ENCODE peak calls at places on chromosomes 11 and 22, in ten cellular contexts. One of them, this sample, is unnamed.

GRCh38 chr11:59171508-59172322 is at the start of gene DTX4:
- DNase-seq in MG63: peak; percentile 92
- DNase-seq in RPMI8226: peak; percentile 90
- DNase-seq in psoas muscle: peak; percentile 95
- DNase-seq in GM10248: peak; percentile 89
- DNase-seq in activated naive CD4-positive, alpha-beta T cell treated with Interleukin-2 at 50 U/mL for 16 hours: peak; percentile 91
- DNase-seq in endothelial cell: peak; percentile 95
- DNase-seq in activated T-cell treated with anti-CD3 and anti-CD28 coated beads for 1 hour: peak; percentile 84
- DNase-seq in lower leg skin: peak; percentile 98
- DNase-seq in substantia nigra: peak; percentile 90
- DNase-seq in this sample: peak; percentile 87

GRCh38 chr11:77435972-77436371 is 37.9 kb downstream of the PAK1 start:
- DNase-seq in MG63: no peak
- DNase-seq in psoas muscle: no peak
- DNase-seq in RPMI8226: no peak
- DNase-seq in endothelial cell: no peak
- DNase-seq in GM10248: no peak
- DNase-seq in lower leg skin: no peak
- DNase-seq in substantia nigra: no peak
- DNase-seq in activated naive CD4-positive, alpha-beta T cell treated with Interleukin-2 at 50 U/mL for 16 hours: no peak
- DNase-seq in activated T-cell treated with anti-CD3 and anti-CD28 coated beads for 1 hour: no peak
- DNase-seq in this sample: no peak

GRCh38 chr22:46810856-46811786 is 48.7 kb downstream of the TBC1D22A start:
- DNase-seq in lower leg skin: peak; percentile 78
- DNase-seq in MG63: no peak
- DNase-seq in psoas muscle: no peak
- DNase-seq in activated naive CD4-positive, alpha-beta T cell treated with Interleukin-2 at 50 U/mL for 16 hours: no peak
- DNase-seq in GM10248: no peak
- DNase-seq in endothelial cell: no peak
- DNase-seq in activated T-cell treated with anti-CD3 and anti-CD28 coated beads for 1 hour: no peak
- DNase-seq in substantia nigra: no peak
- DNase-seq in RPMI8226: no peak
- DNase-seq in this sample: no peak

GRCh38 chr22:24054356-24054755 is 43.3 kb downstream of the CABIN1 start:
- DNase-seq in activated T-cell treated with anti-CD3 and anti-CD28 coated beads for 1 hour: no peak
- DNase-seq in lower leg skin: no peak
- DNase-seq in psoas muscle: no peak
- DNase-seq in RPMI8226: no peak
- DNase-seq in GM10248: no peak
- DNase-seq in MG63: no peak
- DNase-seq in activated naive CD4-positive, alpha-beta T cell treated with Interleukin-2 at 50 U/mL for 16 hours: no peak
- DNase-seq in substantia nigra: no peak
- DNase-seq in endothelial cell: no peak
- DNase-seq in this sample: no peak

GRCh38 chr11:76672431-76673163 is 2.0 kb upstream of the LRRC32 start:
- DNase-seq in RPMI8226: peak; percentile 81
- DNase-seq in GM10248: peak; percentile 75
- DNase-seq in substantia nigra: no peak
- DNase-seq in activated T-cell treated with anti-CD3 and anti-CD28 coated beads for 1 hour: no peak
- DNase-seq in MG63: no peak
- DNase-seq in lower leg skin: no peak
- DNase-seq in activated naive CD4-positive, alpha-beta T cell treated with Interleukin-2 at 50 U/mL for 16 hours: peak; percentile 48
- DNase-seq in endothelial cell: no peak
- DNase-seq in psoas muscle: peak; percentile 52
- DNase-seq in this sample: peak; percentile 64

GRCh38 chr11:12692238-12693074 is 18.2 kb downstream of the TEAD1 start:
- DNase-seq in lower leg skin: peak; percentile 92
- DNase-seq in psoas muscle: peak; percentile 89
- DNase-seq in MG63: peak; percentile 96
- DNase-seq in activated T-cell treated with anti-CD3 and anti-CD28 coated beads for 1 hour: no peak
- DNase-seq in RPMI8226: peak; percentile 63
- DNase-seq in endothelial cell: no peak
- DNase-seq in activated naive CD4-positive, alpha-beta T cell treated with Interleukin-2 at 50 U/mL for 16 hours: no peak
- DNase-seq in GM10248: no peak
- DNase-seq in substantia nigra: peak; percentile 62
- DNase-seq in this sample: peak; percentile 53

GRCh38 chr11:71070490-71071455 is 181.6 kb downstream of the SHANK2 start:
- DNase-seq in activated T-cell treated with anti-CD3 and anti-CD28 coated beads for 1 hour: no peak
- DNase-seq in activated naive CD4-positive, alpha-beta T cell treated with Interleukin-2 at 50 U/mL for 16 hours: no peak
- DNase-seq in endothelial cell: no peak
- DNase-seq in lower leg skin: no peak
- DNase-seq in RPMI8226: peak; percentile 36
- DNase-seq in psoas muscle: no peak
- DNase-seq in substantia nigra: no peak
- DNase-seq in GM10248: no peak
- DNase-seq in MG63: no peak
- DNase-seq in this sample: no peak

GRCh38 chr22:36334081-36334831 is 53.5 kb downstream of the MYH9 start:
- DNase-seq in activated naive CD4-positive, alpha-beta T cell treated with Interleukin-2 at 50 U/mL for 16 hours: peak; percentile 39
- DNase-seq in psoas muscle: no peak
- DNase-seq in GM10248: no peak
- DNase-seq in lower leg skin: peak; percentile 90
- DNase-seq in endothelial cell: peak; percentile 25
- DNase-seq in substantia nigra: no peak
- DNase-seq in activated T-cell treated with anti-CD3 and anti-CD28 coated beads for 1 hour: no peak
- DNase-seq in MG63: no peak
- DNase-seq in RPMI8226: no peak
- DNase-seq in this sample: no peak

GRCh38 chr11:69638941-69639681 is 1.8 kb upstream of the CCND1 start:
- DNase-seq in lower leg skin: peak; percentile 98
- DNase-seq in endothelial cell: peak; percentile 91
- DNase-seq in MG63: peak; percentile 98
- DNase-seq in substantia nigra: peak; percentile 61
- DNase-seq in psoas muscle: peak; percentile 89
- DNase-seq in activated T-cell treated with anti-CD3 and anti-CD28 coated beads for 1 hour: no peak
- DNase-seq in activated naive CD4-positive, alpha-beta T cell treated with Interleukin-2 at 50 U/mL for 16 hours: no peak
- DNase-seq in RPMI8226: peak; percentile 83
- DNase-seq in GM10248: peak; percentile 69
- DNase-seq in this sample: peak; percentile 81

GRCh38 chr22:32533265-32534068 is 58.9 kb downstream of the FBXO7 start:
- DNase-seq in substantia nigra: no peak
- DNase-seq in MG63: no peak
- DNase-seq in activated naive CD4-positive, alpha-beta T cell treated with Interleukin-2 at 50 U/mL for 16 hours: no peak
- DNase-seq in lower leg skin: no peak
- DNase-seq in endothelial cell: no peak
- DNase-seq in activated T-cell treated with anti-CD3 and anti-CD28 coated beads for 1 hour: no peak
- DNase-seq in psoas muscle: no peak
- DNase-seq in GM10248: no peak
- DNase-seq in RPMI8226: no peak
- DNase-seq in this sample: no peak

GRCh38 chr11:3123761-3124733 is 41.1 kb downstream of the OSBPL5 start:
- DNase-seq in activated T-cell treated with anti-CD3 and anti-CD28 coated beads for 1 hour: no peak
- DNase-seq in endothelial cell: no peak
- DNase-seq in activated naive CD4-positive, alpha-beta T cell treated with Interleukin-2 at 50 U/mL for 16 hours: no peak
- DNase-seq in GM10248: no peak
- DNase-seq in RPMI8226: no peak
- DNase-seq in psoas muscle: peak; percentile 94
- DNase-seq in lower leg skin: peak; percentile 97
- DNase-seq in substantia nigra: no peak
- DNase-seq in MG63: peak; percentile 91
- DNase-seq in this sample: no peak

GRCh38 chr11:66107600-66108151 is 37.6 kb downstream of the PACS1 start:
- DNase-seq in substantia nigra: no peak
- DNase-seq in activated T-cell treated with anti-CD3 and anti-CD28 coated beads for 1 hour: no peak
- DNase-seq in MG63: no peak
- DNase-seq in RPMI8226: no peak
- DNase-seq in lower leg skin: no peak
- DNase-seq in GM10248: no peak
- DNase-seq in psoas muscle: no peak
- DNase-seq in activated naive CD4-positive, alpha-beta T cell treated with Interleukin-2 at 50 U/mL for 16 hours: no peak
- DNase-seq in endothelial cell: no peak
- DNase-seq in this sample: no peak

GRCh38 chr11:120342678-120343077 is 6.5 kb downstream of the ARHGEF12 start:
- DNase-seq in lower leg skin: no peak
- DNase-seq in GM10248: no peak
- DNase-seq in activated naive CD4-positive, alpha-beta T cell treated with Interleukin-2 at 50 U/mL for 16 hours: no peak
- DNase-seq in substantia nigra: no peak
- DNase-seq in endothelial cell: no peak
- DNase-seq in RPMI8226: no peak
- DNase-seq in activated T-cell treated with anti-CD3 and anti-CD28 coated beads for 1 hour: no peak
- DNase-seq in MG63: no peak
- DNase-seq in psoas muscle: no peak
- DNase-seq in this sample: no peak

GRCh38 chr22:50192825-50193204 is 7.1 kb downstream of the TRABD start:
- DNase-seq in activated T-cell treated with anti-CD3 and anti-CD28 coated beads for 1 hour: peak; percentile 42
- DNase-seq in endothelial cell: no peak
- DNase-seq in psoas muscle: no peak
- DNase-seq in GM10248: no peak
- DNase-seq in lower leg skin: no peak
- DNase-seq in RPMI8226: no peak
- DNase-seq in MG63: no peak
- DNase-seq in substantia nigra: no peak
- DNase-seq in activated naive CD4-positive, alpha-beta T cell treated with Interleukin-2 at 50 U/mL for 16 hours: peak; percentile 37
- DNase-seq in this sample: no peak